ENCODE peak calls at places on chromosome 15, in five cellular contexts. K, Q, O, Y and I are unnamed samples.

GRCh38 chr15:67776600-67776999 is 48.7 kb upstream of the SKOR1 start:
- DNase-seq in K (peak), Q (no peak), O (no peak), Y (no peak), I (no peak)

GRCh38 chr15:72116680-72117447 is 1.1 kb downstream of the MYO9A start:
- DNase-seq in K (peak), Q (peak), O (no peak), Y (peak), I (no peak)

GRCh38 chr15:80888846-80889245 is 100.8 kb downstream of the MESD start:
- DNase-seq in K (no peak), Q (no peak), O (no peak), Y (no peak), I (no peak)

GRCh38 chr15:79219393-79220056 is 63.0 kb upstream of the ANKRD34C start:
- DNase-seq in K (no peak), Q (no peak), O (no peak), Y (no peak), I (no peak)

GRCh38 chr15:68637755-68638405 is 59.1 kb downstream of the CORO2B start:
- DNase-seq in K (peak), Q (no peak), O (no peak), Y (no peak), I (no peak)

GRCh38 chr15:89199734-89200133 is 21.6 kb downstream of the RLBP1 start:
- DNase-seq in K (no peak), Q (no peak), O (no peak), Y (no peak), I (no peak)

GRCh38 chr15:82595766-82596165 is 51.4 kb downstream of the CPEB1 start:
- DNase-seq in K (no peak), Q (no peak), O (no peak), Y (no peak), I (no peak)

GRCh38 chr15:96158938-96159337 is 171.6 kb upstream of the NR2F2 start:
- DNase-seq in K (no peak), Q (no peak), O (no peak), Y (peak), I (no peak)

GRCh38 chr15:85869124-85869523 is 74.4 kb upstream of the KLHL25 start:
- DNase-seq in K (no peak), Q (no peak), O (no peak), Y (no peak), I (no peak)

GRCh38 chr15:28002136-28002861 is 96.8 kb downstream of the OCA2 start:
- DNase-seq in K (no peak), Q (no peak), O (no peak), Y (no peak), I (no peak)

GRCh38 chr15:89506026-89506686 is 9.8 kb upstream of the RHCG start:
- DNase-seq in K (no peak), Q (no peak), O (no peak), Y (no peak), I (no peak)

GRCh38 chr15:85642693-85643058 is 152.0 kb downstream of the KLHL25 start:
- DNase-seq in K (peak), Q (no peak), O (no peak), Y (no peak), I (no peak)

GRCh38 chr15:55282284-55282833 is 7.3 kb downstream of the RAB27A start:
- DNase-seq in K (peak), Q (no peak), O (no peak), Y (peak), I (peak)

GRCh38 chr15:47708116-47708515 is 9.2 kb upstream of the SEMA6D start:
- DNase-seq in K (no peak), Q (no peak), O (no peak), Y (no peak), I (no peak)

GRCh38 chr15:73265536-73266153 is 103.1 kb downstream of the HCN4 start:
- DNase-seq in K (peak), Q (peak), O (no peak), Y (peak), I (peak)

GRCh38 chr15:74962671-74963070 is 6.1 kb upstream of the RPP25 start:
- DNase-seq in K (no peak), Q (no peak), O (no peak), Y (no peak), I (no peak)
- TF ChIP-seq RAD21 in K (no peak), Q (no peak), O (no peak), Y (no peak), I (no peak)

DNA sequence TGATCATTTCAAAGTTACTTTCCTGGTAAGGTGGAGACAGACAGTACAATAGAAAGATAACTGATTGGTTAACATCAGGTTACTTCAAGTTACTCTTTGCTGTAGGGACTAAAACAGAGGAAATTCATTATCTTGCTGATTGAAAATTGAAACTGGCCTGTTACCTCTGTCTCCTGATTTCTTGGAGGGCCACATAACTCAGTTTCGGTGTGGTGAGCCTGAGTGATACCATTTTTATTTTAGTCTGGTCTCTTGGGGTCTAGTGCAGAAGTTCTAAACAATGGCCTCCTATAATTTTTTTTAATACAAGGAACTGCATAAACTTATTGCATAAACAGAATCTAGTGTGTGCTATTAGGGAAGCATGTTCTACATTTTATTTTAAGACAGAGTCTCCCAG is 1.2 kb upstream of the ICE2 start:
- DNase-seq in K (no peak), Q (no peak), O (peak), Y (no peak), I (no peak)
- TF ChIP-seq SMC3 in K (no peak), Q (no peak), O (no peak), Y (no peak), I (no peak)

GRCh38 chr15:26378304-26378703 is 394.6 kb downstream of the GABRB3 start:
- DNase-seq in K (no peak), Q (no peak), O (no peak), Y (no peak), I (no peak)

GRCh38 chr15:26376243-26376642 is 396.6 kb downstream of the GABRB3 start:
- DNase-seq in K (no peak), Q (no peak), O (no peak), Y (no peak), I (no peak)

GRCh38 chr15:26372712-26373111 is 400.2 kb downstream of the GABRB3 start:
- DNase-seq in K (no peak), Q (no peak), O (no peak), Y (no peak), I (no peak)
- TF ChIP-seq RAD21 in K (no peak), Q (no peak), O (no peak), Y (no peak), I (no peak)

GRCh38 chr15:20340331-20340811 is 201.2 kb downstream of the GOLGA6L6 start:
- DNase-seq in K (peak), Q (peak), O (no peak), Y (peak), I (peak)

GRCh38 chr15:20345401-20345958 is 196.1 kb downstream of the GOLGA6L6 start:
- DNase-seq in K (no peak), Q (peak), O (no peak), Y (peak), I (peak)

GRCh38 chr15:20341901-20342605 is 199.5 kb downstream of the GOLGA6L6 start:
- DNase-seq in K (no peak), Q (peak), O (no peak), Y (no peak), I (no peak)

GRCh38 chr15:20344601-20345400 is 196.8 kb downstream of the GOLGA6L6 start:
- DNase-seq in K (no peak), Q (peak), O (no peak), Y (peak), I (peak)

DNA sequence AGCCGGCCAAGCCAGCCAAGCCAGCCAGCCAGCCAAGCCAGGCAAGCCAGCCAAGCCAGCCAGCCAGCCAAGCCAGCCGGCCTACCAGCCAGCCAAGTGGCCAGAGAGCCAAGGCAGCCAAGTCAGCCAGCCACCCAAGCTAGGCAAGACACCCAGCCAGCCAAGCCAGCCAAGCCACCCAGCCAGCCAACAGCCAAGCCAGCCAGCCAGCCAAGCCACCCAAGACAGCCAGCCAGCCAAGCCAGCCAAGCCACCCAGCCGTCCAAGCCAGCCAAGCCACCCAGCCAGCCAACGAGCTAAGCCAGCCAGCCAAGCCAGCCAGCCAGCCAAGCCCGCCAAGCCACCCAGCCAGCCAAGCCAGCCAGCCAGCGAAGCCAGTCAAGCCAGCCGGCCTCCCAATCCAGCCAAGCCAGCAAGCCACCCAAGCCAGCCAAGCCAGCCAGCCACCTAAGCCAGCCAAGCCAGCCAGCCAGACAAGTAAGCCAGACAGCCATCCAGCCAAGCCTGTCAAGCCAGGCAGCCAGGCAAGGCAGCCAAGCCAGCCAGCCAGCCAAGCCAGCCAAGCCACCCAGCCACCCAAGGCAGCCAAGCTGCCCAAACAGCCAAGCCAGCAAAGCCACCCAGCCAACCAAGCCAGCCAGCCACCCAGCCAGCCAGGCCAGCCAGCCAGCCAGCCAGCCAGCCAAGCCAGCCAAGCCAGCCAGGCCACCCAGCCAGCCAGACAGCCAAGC is 200.5 kb downstream of the GOLGA6L6 start:
- DNase-seq in K (no peak), Q (peak), O (no peak), Y (no peak), I (peak)
- TF ChIP-seq SMC3 in K (no peak), Q (no peak), O (no peak), Y (no peak), I (no peak)

GRCh38 chr15:50134524-50135024 is 15.5 kb upstream of the ATP8B4 start:
- DNase-seq in K (peak), Q (peak), O (no peak), Y (peak), I (no peak)
- TF ChIP-seq RAD21 in K (no peak), Q (peak), O (no peak), Y (no peak), I (no peak)

GRCh38 chr15:39363761-39364586 is 216.9 kb upstream of the THBS1 start:
- DNase-seq in K (no peak), Q (no peak), O (no peak), Y (no peak), I (no peak)
- TF ChIP-seq SMC3 in K (no peak), Q (no peak), O (no peak), Y (no peak), I (no peak)

DNA sequence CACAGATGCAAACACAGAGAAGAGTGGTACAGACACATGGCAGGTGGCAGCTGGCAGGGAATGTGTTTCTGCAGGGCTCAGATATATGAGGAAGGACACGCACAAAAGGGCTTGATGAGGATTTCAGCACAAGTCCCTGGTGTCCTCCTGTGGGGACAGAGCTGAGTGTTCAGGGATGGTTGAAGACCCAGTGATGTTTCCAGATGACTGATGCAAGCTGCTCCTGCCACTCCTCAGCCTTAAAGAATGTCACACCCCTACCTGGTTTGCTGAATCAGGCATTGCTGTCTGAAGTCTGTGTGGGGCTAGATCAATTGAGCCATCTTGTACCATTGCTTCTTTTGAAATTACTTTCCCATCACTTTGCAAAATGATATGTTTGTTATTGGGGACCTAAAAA is 40.2 kb downstream of the TNFAIP8L3 start:
- DNase-seq in K (no peak), Q (no peak), O (no peak), Y (no peak), I (no peak)
- TF ChIP-seq RAD21 in K (no peak), Q (no peak), O (no peak), Y (no peak), I (no peak)